ENCODE peak calls at places on chromosomes 2 and 18, in four cellular contexts. H is H1, A is A549, L is HepG2. Q is an unnamed sample.

GRCh38 chr2:85761-86160 is 39.5 kb upstream of the FAM110C start:
- DNase-seq in A (no peak), L (no peak), H (no peak), Q (no peak)

GRCh38 chr2:38178142-38178541 is 102.2 kb upstream of the CYP1B1 start:
- DNase-seq in L (no peak), H (no peak), A (no peak), Q (no peak)

GRCh38 chr18:12721495-12722275 is 18.8 kb downstream of the PSMG2 start:
- DNase-seq in H (no peak), A (no peak), L (no peak), Q (no peak)

GRCh38 chr2:69797836-69798465 is 31.5 kb upstream of the GMCL1 start:
- DNase-seq in A (no peak), H (no peak), L (no peak), Q (no peak)

GRCh38 chr18:40006553-40007073 is 1948.4 kb upstream of the PIK3C3 start:
- DNase-seq in L (no peak), H (no peak), A (no peak), Q (no peak)

GRCh38 chr2:101087638-101088037 is 63.5 kb downstream of the TBC1D8 start:
- DNase-seq in H (no peak), A (no peak), L (no peak), Q (no peak)

GRCh38 chr2:157785866-157786662 is 90.1 kb downstream of the ACVR1 start:
- DNase-seq in L (no peak), A (no peak), H (no peak), Q (no peak)

GRCh38 chr2:23905155-23905554 is 21.8 kb downstream of the ATAD2B start:
- DNase-seq in A (no peak), L (peak), H (no peak), Q (no peak)

GRCh38 chr2:203549406-203549805 is 14.3 kb upstream of the RAPH1 start:
- DNase-seq in L (no peak), H (no peak), A (no peak), Q (no peak)

GRCh38 chr18:47883771-47884413 is 46.6 kb downstream of the SMAD2 start:
- DNase-seq in A (no peak), L (no peak), H (no peak), Q (no peak)

GRCh38 chr2:158894078-158894477 is 74.4 kb upstream of the TANC1 start:
- DNase-seq in L (peak), H (no peak), A (no peak), Q (no peak)

GRCh38 chr2:74162951-74163350 is 15.2 kb upstream of the BOLA3 start:
- DNase-seq in L (no peak), H (no peak), A (no peak), Q (no peak)

GRCh38 chr2:61582191-61582590 is 44.0 kb upstream of the XPO1 start:
- DNase-seq in L (no peak), A (no peak), H (peak), Q (no peak)

GRCh38 chr2:68726608-68727367 is 7.8 kb upstream of the ARHGAP25 start:
- DNase-seq in L (no peak), H (no peak), A (no peak), Q (peak)

GRCh38 chr2:81645750-81646301 is 1341.3 kb upstream of the LRRTM1 start:
- DNase-seq in L (no peak), H (no peak), A (no peak), Q (peak)

GRCh38 chr2:151827564-151828142 is 568 bp downstream of the ARL5A start:
- DNase-seq in H (no peak), L (peak), A (peak), Q (no peak)

GRCh38 chr18:70181015-70181414 is 24.5 kb downstream of the RTTN start:
- DNase-seq in L (peak), H (no peak), A (peak), Q (no peak)

GRCh38 chr2:218155953-218156479 is 10.7 kb downstream of the CXCR1 start:
- DNase-seq in L (no peak), A (no peak), H (no peak), Q (no peak)

GRCh38 chr2:237062585-237062984 is 23.1 kb upstream of the COPS8 start:
- DNase-seq in H (no peak), L (no peak), A (no peak), Q (no peak)

GRCh38 chr2:176653856-176654443 is 384.7 kb downstream of the MTX2 start:
- DNase-seq in A (peak), H (peak), L (peak), Q (no peak)

GRCh38 chr2:233988581-233988980 is 61.9 kb upstream of the SPP2 start:
- DNase-seq in A (no peak), L (no peak), H (no peak), Q (no peak)

GRCh38 chr2:207768168-207768890 is 1.4 kb downstream of the FZD5 start:
- DNase-seq in H (no peak), A (peak), L (peak), Q (no peak)

GRCh38 chr2:112877423-112877822 is 33.5 kb upstream of the IL37 start:
- DNase-seq in L (no peak), H (no peak), A (no peak), Q (no peak)

GRCh38 chr18:45328271-45328670 is 287.0 kb upstream of the SLC14A2 start:
- DNase-seq in H (no peak), L (no peak), A (no peak), Q (no peak)

GRCh38 chr2:160076935-160077334 is 14.5 kb upstream of the PLA2R1 start:
- DNase-seq in H (no peak), L (no peak), A (no peak), Q (no peak)

GRCh38 chr18:641224-641623 is 16.2 kb upstream of the TYMS start:
- DNase-seq in A (no peak), H (no peak), L (no peak), Q (no peak)
- TF ChIP-seq KDM1A in A (no peak), H (no peak), L (no peak), Q (no peak)

GRCh38 chr18:34018358-34018757 is 206.4 kb downstream of the NOL4 start:
- DNase-seq in L (no peak), H (no peak), A (no peak), Q (no peak)

GRCh38 chr18:34025172-34025801 is 199.4 kb downstream of the NOL4 start:
- DNase-seq in A (no peak), H (no peak), L (no peak), Q (no peak)

GRCh38 chr18:34028341-34028740 is 196.4 kb downstream of the NOL4 start:
- DNase-seq in H (no peak), A (no peak), L (no peak), Q (no peak)

DNA sequence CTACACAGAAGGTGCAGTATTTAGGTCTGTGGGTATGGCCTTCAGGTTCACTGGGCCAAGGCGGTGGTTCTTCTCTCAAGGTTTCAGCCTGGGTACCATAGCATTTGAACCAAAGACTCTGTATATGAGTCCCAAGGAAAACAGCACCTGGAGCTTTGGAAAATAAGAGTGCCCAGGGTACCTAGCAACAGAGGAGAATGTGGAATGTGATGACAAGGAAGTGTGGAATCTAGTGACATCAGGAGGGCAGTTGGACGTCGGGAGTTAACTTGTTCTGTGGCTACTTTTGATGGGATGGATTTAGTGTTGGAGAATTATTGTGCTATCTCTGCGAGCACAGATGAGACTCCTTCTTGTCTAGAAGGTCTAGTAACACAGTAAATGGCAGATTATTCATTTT is 201.2 kb downstream of the NOL4 start:
- DNase-seq in H (peak), L (no peak), A (no peak), Q (no peak)
- TF ChIP-seq KDM1A in H (no peak), L (no peak), A (no peak), Q (no peak)

DNA sequence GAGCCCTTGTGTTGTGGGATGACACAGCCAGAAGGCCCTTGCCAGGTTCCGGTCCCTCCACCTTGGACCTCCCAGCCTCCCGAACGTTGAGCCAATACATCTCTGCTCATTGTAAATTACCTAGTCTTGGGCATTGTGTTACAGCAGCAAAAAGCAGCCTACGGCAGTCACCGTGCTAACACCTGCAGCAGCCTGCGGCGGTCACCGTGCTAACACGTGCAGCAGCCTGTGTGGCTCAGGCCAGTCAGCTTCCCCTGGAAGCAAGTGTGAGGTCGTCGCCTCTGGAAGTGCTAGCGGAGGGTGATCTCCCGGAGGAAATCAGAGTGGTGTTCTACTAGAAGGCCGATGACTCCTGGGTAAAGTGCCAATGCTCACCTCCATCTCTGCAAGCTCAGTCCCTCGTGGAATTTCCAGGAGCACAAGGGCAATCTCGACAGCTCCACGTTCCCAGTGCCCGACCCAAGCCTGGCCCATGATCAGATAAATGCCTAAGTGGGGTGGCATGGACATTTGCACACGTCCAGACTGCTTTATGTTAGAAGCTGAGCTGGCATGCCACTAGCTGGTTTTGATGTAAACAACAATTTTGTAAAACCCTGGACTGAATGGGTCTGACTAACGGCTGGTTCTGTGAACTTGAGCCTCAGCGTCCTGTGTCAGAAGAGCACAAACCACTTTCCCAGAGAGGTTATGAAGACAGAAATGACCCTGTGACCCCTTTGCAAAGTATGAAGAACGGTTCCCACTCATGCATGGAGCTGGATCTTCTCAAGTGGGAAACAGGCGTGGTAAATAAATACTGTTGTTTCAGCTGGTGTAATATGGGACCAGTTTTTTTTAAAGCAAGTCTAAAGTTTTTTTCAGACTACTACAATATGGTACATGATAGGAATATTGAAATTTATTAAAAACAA is 11.4 kb upstream of the CNDP1 start:
- DNase-seq in A (no peak), H (no peak), L (no peak), Q (no peak)
- TF ChIP-seq KDM1A in A (no peak), H (no peak), L (no peak), Q (no peak)

DNA sequence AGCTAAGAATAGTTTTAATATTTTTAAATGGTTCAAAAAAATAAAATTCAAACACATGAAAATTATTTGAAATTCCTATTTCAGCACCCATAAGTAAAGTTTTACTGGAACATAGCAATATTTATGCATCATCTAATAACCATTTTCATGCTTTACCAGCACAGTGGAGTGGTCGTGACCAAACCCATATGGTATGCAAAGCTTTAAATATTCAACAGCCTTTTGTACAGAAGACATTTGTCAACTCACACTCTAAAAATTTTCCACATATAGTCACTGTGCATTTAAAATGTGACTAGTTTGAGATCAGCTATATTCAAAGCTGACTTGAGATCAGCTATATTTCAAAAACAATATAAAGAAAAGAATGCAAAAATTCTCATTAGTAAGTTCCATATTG is 46.2 kb downstream of the PUM2 start:
- DNase-seq in H (no peak), L (no peak), A (no peak), Q (no peak)
- TF ChIP-seq KDM1A in H (no peak), L (no peak), A (no peak), Q (no peak)

GRCh38 chr2:134795765-134796164 is 42.7 kb upstream of the ACMSD start:
- DNase-seq in A (no peak), H (no peak), L (no peak), Q (no peak)
- TF ChIP-seq KDM1A in A (no peak), H (no peak), L (no peak), Q (no peak)

Q was measured in GM12878.